ENCODE peak calls at places on chromosomes 12 and 14, in four cellular contexts. A is astrocyte of the spinal cord, D is fibroblast of villous mesenchyme, B is HEK293T. J is an unnamed sample.

GRCh38 chr14:99593971-99594841 is 9.8 kb downstream of the CCDC85C start:
- DNase-seq in B (no peak), D (no peak), A (no peak), J (no peak)

GRCh38 chr14:60575008-60575407 is 66.1 kb downstream of the SIX6 start:
- DNase-seq in D (no peak), B (no peak), A (no peak), J (no peak)

GRCh38 chr12:120678572-120678971 is 8.4 kb upstream of the MLEC start:
- DNase-seq in A (no peak), B (no peak), D (no peak), J (no peak)

GRCh38 chr14:104870368-104871144 is 5.5 kb downstream of the CEP170B start:
- DNase-seq in A (no peak), D (no peak), B (peak), J (no peak)

GRCh38 chr12:89524201-89525001 is at the start of gene GALNT4:
- DNase-seq in D (peak), B (peak), A (peak), J (peak)

GRCh38 chr12:6285532-6286306 is 24.8 kb upstream of the PLEKHG6 start:
- DNase-seq in A (no peak), B (no peak), D (peak), J (peak)

GRCh38 chr12:94225924-94226630 is 77.7 kb downstream of the PLXNC1 start:
- DNase-seq in A (no peak), B (no peak), D (no peak), J (no peak)

GRCh38 chr12:53427905-53428594 is 4.4 kb downstream of the AMHR2 start:
- DNase-seq in D (peak), A (peak), B (no peak), J (peak)

GRCh38 chr14:29222671-29223268 is 456.2 kb downstream of the FOXG1 start:
- DNase-seq in B (peak), A (peak), D (peak), J (peak)

GRCh38 chr14:22822619-22823551 is 6.8 kb upstream of the MRPL52 start:
- DNase-seq in A (peak), B (peak), D (peak), J (peak)

GRCh38 chr14:25843761-25844470 is 753.9 kb downstream of the NOVA1 start:
- DNase-seq in A (no peak), B (no peak), D (no peak), J (no peak)

GRCh38 chr14:38290601-38291190 is 34.8 kb upstream of the CLEC14A start:
- DNase-seq in D (peak), A (peak), B (no peak), J (peak)